ENCODE peak calls at places on chromosome 20, in nine cellular contexts. One of them, this sample, is unnamed.

GRCh38 chr20:24838551-24839530 is 110.2 kb upstream of the CST7 start:
- DNase-seq in GDM1: no peak
- DNase-seq in MCF 10A: no peak
- DNase-seq in cerebellum: peak
- DNase-seq in hypothalamus: no peak
- DNase-seq in endothelial cell of umbilical vein: no peak
- DNase-seq in activated CD4-positive, alpha-beta memory T cell treated with anti-CD3 and anti-CD28 coated beads, Interleukin-2, amount 10 ng/mL, durations not matched to agents 7 days and 5 days: no peak
- DNase-seq in stimulated activated CD4-positive, alpha-beta T cell treated with anti-CD3 and anti-CD28 coated beads, TNF-alpha, amount 100 ng/mL, for 48 hours: no peak
- DNase-seq in KBM-7: no peak
- DNase-seq in this sample: no peak

GRCh38 chr20:53444386-53444785 is 149.3 kb downstream of the ZNF217 start:
- DNase-seq in stimulated activated CD4-positive, alpha-beta T cell treated with anti-CD3 and anti-CD28 coated beads, TNF-alpha, amount 100 ng/mL, for 48 hours: no peak
- DNase-seq in hypothalamus: no peak
- DNase-seq in activated CD4-positive, alpha-beta memory T cell treated with anti-CD3 and anti-CD28 coated beads, Interleukin-2, amount 10 ng/mL, durations not matched to agents 7 days and 5 days: no peak
- DNase-seq in KBM-7: no peak
- DNase-seq in cerebellum: no peak
- DNase-seq in GDM1: no peak
- DNase-seq in endothelial cell of umbilical vein: no peak
- DNase-seq in MCF 10A: no peak
- DNase-seq in this sample: no peak

GRCh38 chr20:21265457-21266190 is 37.5 kb upstream of the XRN2 start:
- DNase-seq in stimulated activated CD4-positive, alpha-beta T cell treated with anti-CD3 and anti-CD28 coated beads, TNF-alpha, amount 100 ng/mL, for 48 hours: no peak
- DNase-seq in MCF 10A: no peak
- DNase-seq in hypothalamus: no peak
- DNase-seq in KBM-7: no peak
- DNase-seq in endothelial cell of umbilical vein: no peak
- DNase-seq in cerebellum: peak
- DNase-seq in activated CD4-positive, alpha-beta memory T cell treated with anti-CD3 and anti-CD28 coated beads, Interleukin-2, amount 10 ng/mL, durations not matched to agents 7 days and 5 days: no peak
- DNase-seq in GDM1: no peak
- DNase-seq in this sample: no peak

GRCh38 chr20:43824699-43825402 is 89.8 kb upstream of the TOX2 start:
- DNase-seq in cerebellum: peak
- DNase-seq in MCF 10A: no peak
- DNase-seq in hypothalamus: no peak
- DNase-seq in KBM-7: peak
- DNase-seq in stimulated activated CD4-positive, alpha-beta T cell treated with anti-CD3 and anti-CD28 coated beads, TNF-alpha, amount 100 ng/mL, for 48 hours: no peak
- DNase-seq in GDM1: no peak
- DNase-seq in endothelial cell of umbilical vein: no peak
- DNase-seq in activated CD4-positive, alpha-beta memory T cell treated with anti-CD3 and anti-CD28 coated beads, Interleukin-2, amount 10 ng/mL, durations not matched to agents 7 days and 5 days: no peak
- DNase-seq in this sample: no peak

GRCh38 chr20:63411898-63412631 is 50.9 kb upstream of the CHRNA4 start:
- DNase-seq in hypothalamus: no peak
- DNase-seq in activated CD4-positive, alpha-beta memory T cell treated with anti-CD3 and anti-CD28 coated beads, Interleukin-2, amount 10 ng/mL, durations not matched to agents 7 days and 5 days: no peak
- DNase-seq in cerebellum: peak
- DNase-seq in GDM1: no peak
- DNase-seq in endothelial cell of umbilical vein: no peak
- DNase-seq in MCF 10A: no peak
- DNase-seq in KBM-7: no peak
- DNase-seq in stimulated activated CD4-positive, alpha-beta T cell treated with anti-CD3 and anti-CD28 coated beads, TNF-alpha, amount 100 ng/mL, for 48 hours: no peak
- DNase-seq in this sample: no peak

GRCh38 chr20:63369724-63370622 is 8.8 kb upstream of the CHRNA4 start:
- DNase-seq in cerebellum: no peak
- DNase-seq in GDM1: no peak
- DNase-seq in stimulated activated CD4-positive, alpha-beta T cell treated with anti-CD3 and anti-CD28 coated beads, TNF-alpha, amount 100 ng/mL, for 48 hours: no peak
- DNase-seq in activated CD4-positive, alpha-beta memory T cell treated with anti-CD3 and anti-CD28 coated beads, Interleukin-2, amount 10 ng/mL, durations not matched to agents 7 days and 5 days: no peak
- DNase-seq in KBM-7: no peak
- DNase-seq in endothelial cell of umbilical vein: no peak
- DNase-seq in hypothalamus: no peak
- DNase-seq in MCF 10A: no peak
- DNase-seq in this sample: no peak

GRCh38 chr20:51318058-51318960 is 224.2 kb downstream of the NFATC2 start:
- DNase-seq in endothelial cell of umbilical vein: peak
- DNase-seq in cerebellum: no peak
- DNase-seq in activated CD4-positive, alpha-beta memory T cell treated with anti-CD3 and anti-CD28 coated beads, Interleukin-2, amount 10 ng/mL, durations not matched to agents 7 days and 5 days: peak
- DNase-seq in hypothalamus: no peak
- DNase-seq in stimulated activated CD4-positive, alpha-beta T cell treated with anti-CD3 and anti-CD28 coated beads, TNF-alpha, amount 100 ng/mL, for 48 hours: peak
- DNase-seq in GDM1: no peak
- DNase-seq in KBM-7: peak
- DNase-seq in MCF 10A: peak
- DNase-seq in this sample: no peak

GRCh38 chr20:22574545-22575086 is 9.8 kb downstream of the FOXA2 start:
- DNase-seq in KBM-7: no peak
- DNase-seq in MCF 10A: no peak
- DNase-seq in endothelial cell of umbilical vein: no peak
- DNase-seq in activated CD4-positive, alpha-beta memory T cell treated with anti-CD3 and anti-CD28 coated beads, Interleukin-2, amount 10 ng/mL, durations not matched to agents 7 days and 5 days: no peak
- DNase-seq in hypothalamus: no peak
- DNase-seq in stimulated activated CD4-positive, alpha-beta T cell treated with anti-CD3 and anti-CD28 coated beads, TNF-alpha, amount 100 ng/mL, for 48 hours: no peak
- DNase-seq in GDM1: no peak
- DNase-seq in cerebellum: no peak
- DNase-seq in this sample: no peak

GRCh38 chr20:12748359-12748994 is 260.3 kb upstream of the SPTLC3 start:
- DNase-seq in cerebellum: no peak
- DNase-seq in stimulated activated CD4-positive, alpha-beta T cell treated with anti-CD3 and anti-CD28 coated beads, TNF-alpha, amount 100 ng/mL, for 48 hours: no peak
- DNase-seq in MCF 10A: no peak
- DNase-seq in activated CD4-positive, alpha-beta memory T cell treated with anti-CD3 and anti-CD28 coated beads, Interleukin-2, amount 10 ng/mL, durations not matched to agents 7 days and 5 days: no peak
- DNase-seq in GDM1: no peak
- DNase-seq in KBM-7: no peak
- DNase-seq in hypothalamus: no peak
- DNase-seq in endothelial cell of umbilical vein: no peak
- DNase-seq in this sample: no peak

GRCh38 chr20:36279776-36280175 is 26.4 kb upstream of the DLGAP4 start:
- DNase-seq in cerebellum: no peak
- DNase-seq in KBM-7: no peak
- DNase-seq in activated CD4-positive, alpha-beta memory T cell treated with anti-CD3 and anti-CD28 coated beads, Interleukin-2, amount 10 ng/mL, durations not matched to agents 7 days and 5 days: peak
- DNase-seq in endothelial cell of umbilical vein: no peak
- DNase-seq in stimulated activated CD4-positive, alpha-beta T cell treated with anti-CD3 and anti-CD28 coated beads, TNF-alpha, amount 100 ng/mL, for 48 hours: no peak
- DNase-seq in hypothalamus: no peak
- DNase-seq in MCF 10A: no peak
- DNase-seq in GDM1: no peak
- DNase-seq in this sample: no peak

GRCh38 chr20:4661191-4661590 is 60.5 kb upstream of the PRND start:
- DNase-seq in activated CD4-positive, alpha-beta memory T cell treated with anti-CD3 and anti-CD28 coated beads, Interleukin-2, amount 10 ng/mL, durations not matched to agents 7 days and 5 days: peak
- DNase-seq in stimulated activated CD4-positive, alpha-beta T cell treated with anti-CD3 and anti-CD28 coated beads, TNF-alpha, amount 100 ng/mL, for 48 hours: no peak
- DNase-seq in endothelial cell of umbilical vein: peak
- DNase-seq in cerebellum: no peak
- DNase-seq in GDM1: no peak
- DNase-seq in MCF 10A: no peak
- DNase-seq in KBM-7: peak
- DNase-seq in hypothalamus: no peak
- DNase-seq in this sample: no peak

GRCh38 chr20:58893355-58894151 is 41.0 kb downstream of the GNAS start:
- DNase-seq in MCF 10A: peak
- DNase-seq in hypothalamus: no peak
- DNase-seq in KBM-7: no peak
- DNase-seq in stimulated activated CD4-positive, alpha-beta T cell treated with anti-CD3 and anti-CD28 coated beads, TNF-alpha, amount 100 ng/mL, for 48 hours: peak
- DNase-seq in cerebellum: no peak
- DNase-seq in endothelial cell of umbilical vein: no peak
- DNase-seq in activated CD4-positive, alpha-beta memory T cell treated with anti-CD3 and anti-CD28 coated beads, Interleukin-2, amount 10 ng/mL, durations not matched to agents 7 days and 5 days: peak
- DNase-seq in GDM1: no peak
- DNase-seq in this sample: no peak

GRCh38 chr20:17059465-17059864 is 167.4 kb upstream of the PCSK2 start:
- DNase-seq in KBM-7: no peak
- DNase-seq in hypothalamus: no peak
- DNase-seq in endothelial cell of umbilical vein: no peak
- DNase-seq in MCF 10A: peak
- DNase-seq in GDM1: no peak
- DNase-seq in stimulated activated CD4-positive, alpha-beta T cell treated with anti-CD3 and anti-CD28 coated beads, TNF-alpha, amount 100 ng/mL, for 48 hours: no peak
- DNase-seq in activated CD4-positive, alpha-beta memory T cell treated with anti-CD3 and anti-CD28 coated beads, Interleukin-2, amount 10 ng/mL, durations not matched to agents 7 days and 5 days: no peak
- DNase-seq in cerebellum: no peak
- DNase-seq in this sample: no peak

GRCh38 chr20:9903048-9903651 is 64.3 kb upstream of the PAK5 start:
- DNase-seq in activated CD4-positive, alpha-beta memory T cell treated with anti-CD3 and anti-CD28 coated beads, Interleukin-2, amount 10 ng/mL, durations not matched to agents 7 days and 5 days: no peak
- DNase-seq in hypothalamus: no peak
- DNase-seq in endothelial cell of umbilical vein: peak
- DNase-seq in GDM1: no peak
- DNase-seq in cerebellum: no peak
- DNase-seq in MCF 10A: peak
- DNase-seq in stimulated activated CD4-positive, alpha-beta T cell treated with anti-CD3 and anti-CD28 coated beads, TNF-alpha, amount 100 ng/mL, for 48 hours: no peak
- DNase-seq in KBM-7: no peak
- DNase-seq in this sample: no peak

GRCh38 chr20:61297981-61298380 is 45.9 kb downstream of the CDH4 start:
- DNase-seq in MCF 10A: peak
- DNase-seq in KBM-7: no peak
- DNase-seq in cerebellum: no peak
- DNase-seq in GDM1: no peak
- DNase-seq in endothelial cell of umbilical vein: no peak
- DNase-seq in hypothalamus: no peak
- DNase-seq in stimulated activated CD4-positive, alpha-beta T cell treated with anti-CD3 and anti-CD28 coated beads, TNF-alpha, amount 100 ng/mL, for 48 hours: no peak
- DNase-seq in activated CD4-positive, alpha-beta memory T cell treated with anti-CD3 and anti-CD28 coated beads, Interleukin-2, amount 10 ng/mL, durations not matched to agents 7 days and 5 days: no peak
- DNase-seq in this sample: no peak

GRCh38 chr20:22582386-22582959 is 1.9 kb downstream of the FOXA2 start:
- DNase-seq in cerebellum: no peak
- DNase-seq in endothelial cell of umbilical vein: no peak
- DNase-seq in MCF 10A: no peak
- DNase-seq in stimulated activated CD4-positive, alpha-beta T cell treated with anti-CD3 and anti-CD28 coated beads, TNF-alpha, amount 100 ng/mL, for 48 hours: no peak
- DNase-seq in activated CD4-positive, alpha-beta memory T cell treated with anti-CD3 and anti-CD28 coated beads, Interleukin-2, amount 10 ng/mL, durations not matched to agents 7 days and 5 days: no peak
- DNase-seq in hypothalamus: no peak
- DNase-seq in GDM1: no peak
- DNase-seq in KBM-7: no peak
- DNase-seq in this sample: no peak

GRCh38 chr20:661474-662288 is 8.7 kb upstream of the SRXN1 start:
- DNase-seq in GDM1: no peak
- DNase-seq in MCF 10A: no peak
- DNase-seq in stimulated activated CD4-positive, alpha-beta T cell treated with anti-CD3 and anti-CD28 coated beads, TNF-alpha, amount 100 ng/mL, for 48 hours: no peak
- DNase-seq in cerebellum: no peak
- DNase-seq in endothelial cell of umbilical vein: no peak
- DNase-seq in activated CD4-positive, alpha-beta memory T cell treated with anti-CD3 and anti-CD28 coated beads, Interleukin-2, amount 10 ng/mL, durations not matched to agents 7 days and 5 days: no peak
- DNase-seq in hypothalamus: no peak
- DNase-seq in KBM-7: no peak
- DNase-seq in this sample: no peak